ENCODE peak calls at places on chromosome 2, in ten cellular contexts. K is NCI-H460, E is HEK293T, U is BJ, T is renal cortical epithelial cell, B is iris pigment epithelial cell, M is LoVo, J is amygdala, Q is NCI-H774, P is fibroblast of the aortic adventitia. H is an unnamed sample.
A peak's percentile ranks its signal among the peaks of the same experiment; 100 is the strongest.

GRCh38 chr2:234451852-234452625 is 44.8 kb downstream of the ARL4C start:
- DNase-seq in K (no peak), E (no peak), U (peak; percentile 71), T (peak; percentile 43), B (peak; percentile 96), M (peak; percentile 26), J (no peak), Q (no peak), P (peak; percentile 98), H (no peak)

GRCh38 chr2:168490015-168490874 is 34.2 kb downstream of the CERS6 start:
- DNase-seq in K (peak; percentile 65), E (no peak), U (no peak), T (no peak), B (peak; percentile 80), M (peak; percentile 26), J (no peak), Q (no peak), P (no peak), H (no peak)

GRCh38 chr2:42967959-42968674 is 175.7 kb upstream of the HAAO start:
- DNase-seq in K (no peak), E (no peak), U (peak; percentile 82), T (no peak), B (peak; percentile 90), M (no peak), J (no peak), Q (no peak), P (peak; percentile 98), H (no peak)

GRCh38 chr2:230575640-230576324 is 136.9 kb upstream of the CAB39 start:
- DNase-seq in K (peak; percentile 9), E (no peak), U (no peak), T (no peak), B (no peak), M (no peak), J (no peak), Q (no peak), P (no peak), H (no peak)

GRCh38 chr2:98790221-98790620 is 59.3 kb upstream of the MGAT4A start:
- DNase-seq in K (no peak), E (no peak), U (no peak), T (no peak), B (no peak), M (no peak), J (no peak), Q (no peak), P (no peak), H (no peak)

GRCh38 chr2:224025874-224026273 is 13.2 kb downstream of the SERPINE2 start:
- DNase-seq in K (no peak), E (no peak), U (no peak), T (no peak), B (no peak), M (no peak), J (no peak), Q (no peak), P (no peak), H (no peak)

GRCh38 chr2:152611458-152612231 is 105.6 kb downstream of the PRPF40A start:
- DNase-seq in K (no peak), E (no peak), U (no peak), T (peak; percentile 83), B (peak; percentile 90), M (no peak), J (no peak), Q (no peak), P (peak; percentile 89), H (no peak)

GRCh38 chr2:226705133-226705886 is 94.3 kb downstream of the IRS1 start:
- DNase-seq in K (no peak), E (no peak), U (no peak), T (no peak), B (no peak), M (no peak), J (no peak), Q (no peak), P (no peak), H (no peak)

GRCh38 chr2:230412846-230413245 is 3.2 kb upstream of the SP100 start:
- DNase-seq in K (no peak), E (no peak), U (no peak), T (no peak), B (no peak), M (no peak), J (no peak), Q (no peak), P (no peak), H (no peak)

GRCh38 chr2:118122768-118123335 is 34.6 kb downstream of the INSIG2 start:
- DNase-seq in K (no peak), E (no peak), U (no peak), T (peak; percentile 85), B (no peak), M (peak; percentile 54), J (no peak), Q (no peak), P (peak; percentile 28), H (no peak)

GRCh38 chr2:216275890-216276289 is 96.4 kb downstream of the MARCHF4 start:
- DNase-seq in K (no peak), E (no peak), U (no peak), T (no peak), B (no peak), M (no peak), J (no peak), Q (no peak), P (no peak), H (no peak)

GRCh38 chr2:65276604-65277003 is 49.0 kb downstream of the ACTR2 start:
- DNase-seq in K (no peak), E (no peak), U (no peak), T (no peak), B (no peak), M (no peak), J (no peak), Q (no peak), P (no peak), H (no peak)

GRCh38 chr2:157178865-157179264 is 78.6 kb upstream of the GALNT5 start:
- DNase-seq in K (no peak), E (no peak), U (no peak), T (no peak), B (no peak), M (no peak), J (no peak), Q (no peak), P (no peak), H (no peak)

GRCh38 chr2:120383631-120384477 is 37.9 kb downstream of the INHBB start:
- DNase-seq in K (no peak), E (no peak), U (no peak), T (no peak), B (no peak), M (no peak), J (no peak), Q (no peak), P (no peak), H (no peak)

GRCh38 chr2:167249197-167249596 is 360.9 kb downstream of the XIRP2 start:
- DNase-seq in K (no peak), E (no peak), U (no peak), T (peak; percentile 3), B (no peak), M (no peak), J (no peak), Q (no peak), P (peak; percentile 0), H (no peak)

GRCh38 chr2:144133881-144134280 is 386.0 kb downstream of the ZEB2 start:
- DNase-seq in K (no peak), E (no peak), U (no peak), T (peak; percentile 11), B (no peak), M (no peak), J (no peak), Q (no peak), P (no peak), H (no peak)

GRCh38 chr2:17877811-17878221 is 651 bp upstream of the KCNS3 start:
- DNase-seq in K (no peak), E (no peak), U (no peak), T (no peak), B (peak; percentile 15), M (no peak), J (no peak), Q (no peak), P (peak; percentile 7), H (no peak)

GRCh38 chr2:37100054-37100453 is 15.7 kb downstream of the GPATCH11 start:
- DNase-seq in K (no peak), E (no peak), U (no peak), T (no peak), B (no peak), M (no peak), J (no peak), Q (no peak), P (no peak), H (no peak)

H was measured in anterior cingulate cortex.